ENCODE peak calls at places on chromosomes 7 and 10, in ten cellular contexts. P is natural killer cell, D is astrocyte of the spinal cord, F is NCI-H146, N is GM13977, L is OCI-LY7, V is G401, G is epithelial cell of prostate, C is aorta, I is SJCRH30. S is an unnamed sample.

GRCh38 chr10:57919864-57920263 is 347.8 kb downstream of the IPMK start:
- DNase-seq in P (no peak), D (no peak), F (no peak), N (no peak), L (no peak), V (no peak), G (no peak), C (no peak), I (no peak), S (no peak)

GRCh38 chr7:19117870-19118608 is 603 bp upstream of the TWIST1 start:
- DNase-seq in P (no peak), D (peak), F (peak), N (no peak), L (no peak), V (no peak), G (no peak), C (peak), I (no peak), S (no peak)

GRCh38 chr7:116062666-116063065 is 32.1 kb upstream of the TFEC start:
- DNase-seq in P (no peak), D (no peak), F (no peak), N (no peak), L (no peak), V (no peak), G (no peak), C (no peak), I (no peak), S (no peak)

GRCh38 chr7:85851571-85852193 is 664.8 kb upstream of the SEMA3D start:
- DNase-seq in P (no peak), D (peak), F (no peak), N (no peak), L (peak), V (peak), G (no peak), C (no peak), I (peak), S (no peak)

GRCh38 chr7:80127412-80128150 is 7.0 kb upstream of the GNAI1 start:
- DNase-seq in P (no peak), D (no peak), F (peak), N (no peak), L (no peak), V (peak), G (no peak), C (no peak), I (peak), S (no peak)

GRCh38 chr7:143316492-143316891 is 581 bp downstream of the CLCN1 start:
- DNase-seq in P (no peak), D (no peak), F (no peak), N (no peak), L (no peak), V (no peak), G (no peak), C (no peak), I (no peak), S (no peak)

GRCh38 chr10:100370561-100370975 is 23.5 kb downstream of the SCD start:
- DNase-seq in P (peak), D (peak), F (no peak), N (no peak), L (no peak), V (no peak), G (peak), C (peak), I (peak), S (no peak)

GRCh38 chr7:43649755-43650274 is 66.9 kb downstream of the STK17A start:
- DNase-seq in P (peak), D (peak), F (no peak), N (peak), L (peak), V (no peak), G (no peak), C (no peak), I (no peak), S (no peak)

GRCh38 chr7:155214328-155214986 is 83.2 kb upstream of the INSIG1 start:
- DNase-seq in P (no peak), D (no peak), F (peak), N (no peak), L (no peak), V (no peak), G (peak), C (peak), I (peak), S (no peak)

GRCh38 chr7:157800281-157800680 is 463.5 kb downstream of the DNAJB6 start:
- DNase-seq in P (no peak), D (no peak), F (no peak), N (no peak), L (no peak), V (no peak), G (no peak), C (peak), I (no peak), S (no peak)

GRCh38 chr7:77727527-77727926 is 31.3 kb downstream of the RSBN1L start:
- DNase-seq in P (no peak), D (no peak), F (peak), N (no peak), L (no peak), V (peak), G (no peak), C (no peak), I (no peak), S (no peak)

GRCh38 chr7:135886334-135887132 is 90.6 kb downstream of the MTPN start:
- DNase-seq in P (no peak), D (no peak), F (no peak), N (no peak), L (no peak), V (no peak), G (no peak), C (no peak), I (no peak), S (no peak)

GRCh38 chr10:131453772-131454634 is 142.5 kb upstream of the TCERG1L start:
- DNase-seq in P (peak), D (no peak), F (peak), N (no peak), L (peak), V (peak), G (no peak), C (peak), I (peak), S (peak)

GRCh38 chr7:103851357-103851756 is 138.1 kb downstream of the RELN start:
- DNase-seq in P (no peak), D (peak), F (no peak), N (no peak), L (no peak), V (no peak), G (no peak), C (no peak), I (peak), S (no peak)

GRCh38 chr10:103757531-103758293 is 97.7 kb downstream of the SH3PXD2A start:
- DNase-seq in P (no peak), D (peak), F (no peak), N (no peak), L (no peak), V (peak), G (peak), C (peak), I (no peak), S (no peak)

GRCh38 chr10:51139176-51139575 is 64.9 kb downstream of the PRKG1 start:
- DNase-seq in P (no peak), D (no peak), F (no peak), N (no peak), L (no peak), V (no peak), G (no peak), C (no peak), I (no peak), S (no peak)

GRCh38 chr10:107978455-107978854 is 813.9 kb upstream of the SORCS1 start:
- DNase-seq in P (no peak), D (no peak), F (no peak), N (no peak), L (no peak), V (no peak), G (no peak), C (no peak), I (no peak), S (no peak)

GRCh38 chr10:132397671-132398565 is 918 bp downstream of the PWWP2B start:
- DNase-seq in P (peak), D (peak), F (peak), N (no peak), L (peak), V (peak), G (no peak), C (peak), I (peak), S (peak)

GRCh38 chr10:103616705-103617361 is 123.3 kb downstream of the NEURL1 start:
- DNase-seq in P (no peak), D (no peak), F (no peak), N (no peak), L (no peak), V (no peak), G (no peak), C (peak), I (no peak), S (peak)

GRCh38 chr10:97022616-97023015 is 163.1 kb downstream of the SLIT1 start:
- DNase-seq in P (no peak), D (no peak), F (no peak), N (no peak), L (no peak), V (peak), G (no peak), C (no peak), I (no peak), S (no peak)

GRCh38 chr7:28356619-28357018 is 55.7 kb upstream of the CREB5 start:
- DNase-seq in P (no peak), D (no peak), F (peak), N (no peak), L (no peak), V (peak), G (no peak), C (no peak), I (no peak), S (no peak)

GRCh38 chr7:39650676-39651075 is 27.3 kb downstream of the RALA start:
- DNase-seq in P (no peak), D (peak), F (no peak), N (no peak), L (no peak), V (no peak), G (no peak), C (peak), I (no peak), S (no peak)

GRCh38 chr10:4704034-4704545 is 121.9 kb upstream of the AKR1E2 start:
- DNase-seq in P (no peak), D (peak), F (no peak), N (no peak), L (no peak), V (no peak), G (peak), C (no peak), I (peak), S (no peak)

GRCh38 chr7:127632276-127632910 is 14.5 kb upstream of the PAX4 start:
- DNase-seq in P (no peak), D (peak), F (no peak), N (no peak), L (no peak), V (no peak), G (no peak), C (peak), I (no peak), S (no peak)

GRCh38 chr7:25861704-25862253 is 290.2 kb upstream of the NFE2L3 start:
- DNase-seq in P (no peak), D (no peak), F (peak), N (no peak), L (no peak), V (no peak), G (no peak), C (no peak), I (peak), S (no peak)

GRCh38 chr10:88091490-88092061 is 228.2 kb downstream of the PTEN start:
- DNase-seq in P (peak), D (no peak), F (no peak), N (peak), L (peak), V (no peak), G (peak), C (no peak), I (no peak), S (peak)

GRCh38 chr10:60185426-60185825 is 204.2 kb downstream of the ANK3 start:
- DNase-seq in P (no peak), D (no peak), F (no peak), N (no peak), L (no peak), V (no peak), G (no peak), C (no peak), I (no peak), S (no peak)

GRCh38 chr7:70458195-70458695 is 673.7 kb upstream of the GALNT17 start:
- DNase-seq in P (no peak), D (peak), F (no peak), N (no peak), L (peak), V (no peak), G (no peak), C (no peak), I (peak), S (peak)

GRCh38 chr7:30032310-30033125 is 4.3 kb downstream of the PLEKHA8 start:
- DNase-seq in P (no peak), D (peak), F (no peak), N (no peak), L (peak), V (no peak), G (no peak), C (no peak), I (no peak), S (no peak)

GRCh38 chr7:138000081-138000701 is 1.7 kb downstream of the CREB3L2 start:
- DNase-seq in P (no peak), D (peak), F (peak), N (no peak), L (peak), V (no peak), G (no peak), C (peak), I (peak), S (peak)

GRCh38 chr10:103678104-103678526 is 177.3 kb downstream of the SH3PXD2A start:
- DNase-seq in P (peak), D (peak), F (no peak), N (peak), L (peak), V (no peak), G (no peak), C (peak), I (peak), S (peak)

GRCh38 chr7:41938371-41938770 is 235.5 kb upstream of the INHBA start:
- DNase-seq in P (no peak), D (no peak), F (no peak), N (no peak), L (no peak), V (no peak), G (no peak), C (no peak), I (no peak), S (no peak)

GRCh38 chr10:28949005-28950004 is 272.0 kb downstream of the BAMBI start:
- DNase-seq in P (no peak), D (no peak), F (no peak), N (no peak), L (no peak), V (no peak), G (no peak), C (no peak), I (no peak), S (no peak)

GRCh38 chr10:124149681-124150080 is 56.3 kb upstream of the CHST15 start:
- DNase-seq in P (no peak), D (no peak), F (peak), N (no peak), L (peak), V (no peak), G (no peak), C (no peak), I (peak), S (no peak)

GRCh38 chr10:112564337-112564736 is 117.3 kb downstream of the VTI1A start:
- DNase-seq in P (no peak), D (no peak), F (no peak), N (no peak), L (no peak), V (no peak), G (no peak), C (no peak), I (no peak), S (no peak)

GRCh38 chr7:158372400-158373302 is 215.0 kb downstream of the PTPRN2 start:
- DNase-seq in P (no peak), D (no peak), F (no peak), N (no peak), L (no peak), V (no peak), G (no peak), C (no peak), I (no peak), S (no peak)

S was measured in stomach.